ENCODE peak calls at places on chromosome 11, in six cellular contexts. T, K, N, P, B and Z are unnamed samples.

GRCh38 chr11:93519179-93519578 is 24.0 kb downstream of the SMCO4 start:
- DNase-seq in T (no peak), K (no peak), N (no peak), P (no peak), B (no peak), Z (no peak)

GRCh38 chr11:65045728-65046127 is 4.7 kb downstream of the SAC3D1 start:
- DNase-seq in T (no peak), K (no peak), N (no peak), P (no peak), B (no peak), Z (no peak)

GRCh38 chr11:41622707-41623359 is 163.4 kb upstream of the LRRC4C start:
- DNase-seq in T (no peak), K (no peak), N (no peak), P (no peak), B (no peak), Z (no peak)

GRCh38 chr11:124865181-124865901 is at the start of gene ROBO3:
- DNase-seq in T (no peak), K (no peak), N (peak), P (no peak), B (no peak), Z (no peak)

GRCh38 chr11:34564807-34565241 is 51.2 kb upstream of the ELF5 start:
- DNase-seq in T (no peak), K (no peak), N (no peak), P (no peak), B (no peak), Z (no peak)

GRCh38 chr11:18313985-18314763 is 7.8 kb downstream of the HPS5 start:
- DNase-seq in T (no peak), K (no peak), N (peak), P (no peak), B (no peak), Z (no peak)

GRCh38 chr11:77154381-77155081 is 26.5 kb downstream of the MYO7A start:
- DNase-seq in T (peak), K (peak), N (no peak), P (no peak), B (peak), Z (no peak)

GRCh38 chr11:8701891-8702597 is 19.5 kb downstream of the RPL27A start:
- DNase-seq in T (no peak), K (no peak), N (no peak), P (no peak), B (no peak), Z (no peak)

GRCh38 chr11:68004551-68005335 is 846 bp upstream of the UNC93B1 start:
- DNase-seq in T (no peak), K (no peak), N (no peak), P (no peak), B (peak), Z (no peak)

GRCh38 chr11:34601609-34602008 is 19.3 kb upstream of the EHF start:
- DNase-seq in T (no peak), K (no peak), N (no peak), P (no peak), B (no peak), Z (no peak)

GRCh38 chr11:60084866-60085265 is 3.6 kb upstream of the MS4A2 start:
- DNase-seq in T (no peak), K (no peak), N (peak), P (no peak), B (no peak), Z (no peak)

GRCh38 chr11:125272092-125272491 is 107.5 kb downstream of the PKNOX2 start:
- DNase-seq in T (no peak), K (no peak), N (peak), P (no peak), B (no peak), Z (no peak)

GRCh38 chr11:44600739-44601416 is 35.4 kb downstream of the CD82 start:
- DNase-seq in T (no peak), K (no peak), N (peak), P (no peak), B (no peak), Z (peak)

GRCh38 chr11:61919841-61920631 is 2.7 kb upstream of the RAB3IL1 start:
- DNase-seq in T (no peak), K (no peak), N (no peak), P (no peak), B (no peak), Z (no peak)

GRCh38 chr11:33383075-33383919 is 126.1 kb downstream of the HIPK3 start:
- DNase-seq in T (no peak), K (no peak), N (no peak), P (no peak), B (no peak), Z (no peak)

GRCh38 chr11:47060807-47061206 is 115.9 kb downstream of the ARFGAP2 start:
- DNase-seq in T (peak), K (no peak), N (no peak), P (no peak), B (no peak), Z (no peak)

GRCh38 chr11:87076260-87076783 is 38.6 kb downstream of the TMEM135 start:
- DNase-seq in T (no peak), K (no peak), N (no peak), P (no peak), B (no peak), Z (no peak)

GRCh38 chr11:10935015-10935564 is 77.2 kb upstream of the ZBED5 start:
- DNase-seq in T (no peak), K (no peak), N (no peak), P (no peak), B (peak), Z (no peak)

GRCh38 chr11:95282337-95282751 is 51.3 kb upstream of the SESN3 start:
- DNase-seq in T (no peak), K (no peak), N (no peak), P (no peak), B (no peak), Z (no peak)

GRCh38 chr11:117519590-117519989 is 191.9 kb downstream of the CEP164 start:
- DNase-seq in T (no peak), K (no peak), N (no peak), P (no peak), B (no peak), Z (no peak)

GRCh38 chr11:86891020-86891419 is 64.2 kb downstream of the FZD4 start:
- DNase-seq in T (no peak), K (no peak), N (no peak), P (no peak), B (no peak), Z (no peak)

GRCh38 chr11:11178671-11179070 is 174.4 kb downstream of the CSNK2A3 start:
- DNase-seq in T (no peak), K (no peak), N (peak), P (no peak), B (no peak), Z (no peak)

GRCh38 chr11:64650923-64651523 is 60.0 kb downstream of the SLC22A12 start:
- DNase-seq in T (peak), K (no peak), N (no peak), P (no peak), B (no peak), Z (no peak)

GRCh38 chr11:8225589-8226036 is 38.1 kb downstream of the LMO1 start:
- DNase-seq in T (peak), K (peak), N (no peak), P (peak), B (peak), Z (peak)

GRCh38 chr11:126635511-126635910 is 280.0 kb downstream of the ST3GAL4 start:
- DNase-seq in T (no peak), K (no peak), N (no peak), P (no peak), B (no peak), Z (no peak)

GRCh38 chr11:269146-269890 is 8.9 kb upstream of the NLRP6 start:
- DNase-seq in T (peak), K (no peak), N (no peak), P (no peak), B (peak), Z (no peak)

GRCh38 chr11:18844753-18845367 is 53.3 kb upstream of the PTPN5 start:
- DNase-seq in T (no peak), K (no peak), N (peak), P (no peak), B (no peak), Z (no peak)

GRCh38 chr11:59918494-59918893 is 19.7 kb upstream of the OOSP1 start:
- DNase-seq in T (no peak), K (no peak), N (peak), P (no peak), B (no peak), Z (no peak)

GRCh38 chr11:62806611-62807121 is 1.4 kb upstream of the NXF1 start:
- DNase-seq in T (no peak), K (no peak), N (peak), P (no peak), B (no peak), Z (no peak)

GRCh38 chr11:46348986-46349401 is 1.7 kb downstream of the DGKZ start:
- DNase-seq in T (peak), K (no peak), N (no peak), P (no peak), B (peak), Z (no peak)

GRCh38 chr11:45280449-45280848 is 5.7 kb downstream of the SYT13 start:
- DNase-seq in T (no peak), K (no peak), N (peak), P (no peak), B (no peak), Z (no peak)

GRCh38 chr11:31487848-31488247 is 21.6 kb downstream of the IMMP1L start:
- DNase-seq in T (no peak), K (no peak), N (peak), P (no peak), B (peak), Z (peak)

GRCh38 chr11:72702842-72703241 is 28.6 kb upstream of the PDE2A start:
- DNase-seq in T (no peak), K (no peak), N (no peak), P (no peak), B (no peak), Z (no peak)

GRCh38 chr11:6721343-6721742 is 38.2 kb upstream of the MRPL17 start:
- DNase-seq in T (no peak), K (no peak), N (no peak), P (no peak), B (no peak), Z (no peak)

GRCh38 chr11:13962562-13963168 is at the start of gene SPON1:
- DNase-seq in T (no peak), K (peak), N (no peak), P (peak), B (peak), Z (peak)

GRCh38 chr11:80227915-80228314 is 787.1 kb upstream of the TENM4 start:
- DNase-seq in T (no peak), K (no peak), N (no peak), P (no peak), B (no peak), Z (no peak)

GRCh38 chr11:20112291-20113146 is 47.8 kb downstream of the DBX1 start:
- DNase-seq in T (no peak), K (peak), N (peak), P (no peak), B (peak), Z (no peak)